ENCODE peak calls at places on chromosomes 6 and 20, in eight cellular contexts. A, E, B, W, Q, X, S and T are unnamed samples. For H3K27me3 and H3K4me1, the result is how much of the 10 kb centered on the place peaks cover.

GRCh38 chr20:44448753-44449546 is 26.7 kb upstream of the TTPAL start:
- ATAC-seq in B (no peak), A (peak), S (no peak), X (peak), Q (no peak), E (no peak), W (no peak), T (no peak)

GRCh38 chr6:45631396-45631795 is 253.7 kb upstream of the SUPT3H start:
- ATAC-seq in W (no peak), Q (no peak), A (no peak), S (no peak), B (no peak), X (no peak), E (no peak), T (no peak)

GRCh38 chr6:138477913-138478539 is 21.3 kb downstream of the NHSL1 start:
- ATAC-seq in A (no peak), E (no peak), S (no peak), W (no peak), B (no peak), Q (no peak), X (peak), T (no peak)

GRCh38 chr20:33803921-33804337 is 7.2 kb upstream of the CHMP4B start:
- ATAC-seq in S (no peak), W (peak), B (no peak), X (no peak), Q (peak), A (no peak), E (no peak), T (no peak)

GRCh38 chr20:9166153-9166780 is 97.4 kb downstream of the PLCB4 start:
- ATAC-seq in E (no peak), A (no peak), Q (no peak), S (no peak), X (no peak), W (no peak), B (no peak), T (no peak)

GRCh38 chr6:100488231-100488630 is 23.5 kb upstream of the SIM1 start:
- ATAC-seq in Q (no peak), X (peak), B (no peak), E (no peak), S (no peak), A (no peak), W (no peak), T (no peak)

GRCh38 chr6:34189806-34190503 is 44.1 kb upstream of the GRM4 start:
- ATAC-seq in S (no peak), Q (no peak), W (no peak), X (no peak), E (no peak), B (peak), A (peak), T (no peak)

GRCh38 chr6:143673638-143674037 is 4.1 kb upstream of the PHACTR2 start:
- ATAC-seq in A (no peak), Q (peak), X (no peak), E (no peak), W (no peak), B (no peak), S (peak), T (no peak)

GRCh38 chr20:32893878-32894483 is 35.3 kb downstream of the EFCAB8 start:
- ATAC-seq in W (no peak), X (no peak), B (no peak), S (peak), A (peak), E (no peak), Q (peak), T (no peak)

GRCh38 chr6:19669206-19669605 is 168.0 kb upstream of the ID4 start:
- ATAC-seq in A (no peak), E (no peak), W (no peak), S (no peak), Q (no peak), B (no peak), X (no peak), T (peak)

GRCh38 chr6:43812850-43813584 is 43.0 kb downstream of the VEGFA start:
- ATAC-seq in S (peak), W (peak), Q (peak), X (peak), B (peak), E (peak), A (no peak), T (peak)

GRCh38 chr6:161424421-161424820 is 150.6 kb upstream of the AGPAT4 start:
- ATAC-seq in B (no peak), W (peak), A (no peak), S (no peak), Q (no peak), E (no peak), X (no peak), T (no peak)

GRCh38 chr6:90811596-90812226 is 224.8 kb upstream of the MAP3K7 start:
- ATAC-seq in E (no peak), W (no peak), A (no peak), Q (peak), B (no peak), X (no peak), S (no peak), T (no peak)

GRCh38 chr20:34300809-34301586 is 2.2 kb downstream of the AHCY start:
- ATAC-seq in A (no peak), S (no peak), B (no peak), W (no peak), E (no peak), Q (no peak), X (peak), T (no peak)

GRCh38 chr6:116265081-116265829 is 11.4 kb upstream of the TSPYL4 start:
- ATAC-seq in A (no peak), S (peak), E (peak), B (no peak), Q (no peak), X (no peak), W (no peak), T (no peak)

GRCh38 chr6:138266095-138266494 is 47.8 kb upstream of the PBOV1 start:
- ATAC-seq in E (no peak), A (no peak), Q (no peak), W (no peak), X (no peak), S (no peak), B (no peak), T (no peak)

GRCh38 chr6:33738153-33738552 is 8.6 kb downstream of the IP6K3 start:
- ATAC-seq in A (no peak), W (peak), B (no peak), X (no peak), E (no peak), Q (no peak), S (no peak), T (no peak)

GRCh38 chr20:46011631-46012482 is 3.1 kb downstream of the MMP9 start:
- ATAC-seq in W (no peak), S (peak), Q (no peak), A (peak), E (no peak), X (no peak), B (no peak), T (no peak)

GRCh38 chr6:57329933-57330332 is 12.5 kb downstream of the PRIM2 start:
- ATAC-seq in E (no peak), Q (no peak), X (no peak), B (no peak), S (no peak), A (no peak), W (no peak), T (no peak)

GRCh38 chr20:23928788-23929187 is 49.2 kb upstream of the CST5 start:
- ATAC-seq in E (peak), A (peak), W (no peak), Q (no peak), X (no peak), B (peak), S (no peak), T (no peak)

GRCh38 chr6:69841862-69842261 is 24.5 kb upstream of the COL19A1 start:
- ATAC-seq in B (no peak), A (no peak), X (no peak), S (no peak), W (no peak), Q (no peak), E (no peak), T (no peak)

GRCh38 chr6:17910178-17910577 is 77.3 kb downstream of the KIF13A start:
- ATAC-seq in S (no peak), W (peak), B (no peak), Q (no peak), A (no peak), X (peak), E (no peak), T (no peak)

GRCh38 chr6:21333715-21334114 is 259.8 kb upstream of the SOX4 start:
- ATAC-seq in B (no peak), A (no peak), W (no peak), S (no peak), E (no peak), Q (no peak), X (no peak), T (no peak)

GRCh38 chr6:21331221-21331620 is 262.3 kb upstream of the SOX4 start:
- ATAC-seq in E (no peak), Q (peak), S (peak), X (no peak), B (no peak), W (no peak), A (no peak), T (peak)

GRCh38 chr6:21327326-21328140 is 266.0 kb upstream of the SOX4 start:
- ATAC-seq in W (no peak), A (no peak), Q (no peak), E (no peak), S (no peak), B (no peak), X (no peak), T (no peak)

GRCh38 chr6:21337263-21337662 is 256.3 kb upstream of the SOX4 start:
- ATAC-seq in Q (no peak), E (no peak), W (no peak), X (no peak), S (no peak), B (no peak), A (no peak), T (no peak)

DNA sequence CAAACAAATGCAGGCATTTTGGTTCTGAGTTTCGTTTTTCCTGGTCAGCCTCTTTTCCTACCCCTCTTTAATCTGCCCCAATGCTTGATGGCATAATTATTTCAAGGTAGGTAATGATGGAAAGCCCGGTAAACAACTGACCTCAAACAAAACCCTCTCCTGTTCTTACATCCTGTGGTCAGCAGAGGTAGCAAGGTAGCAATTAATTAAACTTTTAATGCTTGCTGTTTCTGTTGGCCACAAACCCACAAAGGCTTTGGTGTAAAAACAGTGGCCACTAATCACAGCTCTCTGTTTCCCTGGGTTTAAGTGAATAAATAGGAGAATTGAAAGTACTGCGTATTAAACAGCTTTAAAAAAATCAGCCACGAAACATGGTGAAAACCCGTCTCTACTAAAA is 261.5 kb upstream of the SOX4 start:
- ATAC-seq in B (no peak), S (no peak), X (no peak), W (no peak), Q (no peak), E (no peak), A (no peak), T (no peak)
- TF ChIP-seq CTCF in B (no peak), S (no peak), X (no peak), W (no peak), Q (no peak), E (no peak), A (no peak), T (no peak)

GRCh38 chr6:40753939-40754448 is 166.8 kb upstream of the LRFN2 start:
- ATAC-seq in A (no peak), B (no peak), Q (no peak), E (no peak), X (no peak), S (no peak), W (no peak), T (no peak)
- H3K27me3 ChIP-seq in A (half or more), B (under half), Q (under half), E (under half), X (under half), S (under half), W (under half), T (half or more)

GRCh38 chr20:36490191-36490590 is 51.1 kb upstream of the MYL9 start:
- ATAC-seq in X (no peak), E (no peak), B (no peak), S (no peak), A (no peak), W (no peak), Q (no peak), T (no peak)
- H3K4me1 ChIP-seq in X (under half), E (under half), B (under half), S (half or more), A (under half), W (half or more), Q (under half), T (half or more)

GRCh38 chr6:79702701-79703100 is 71.6 kb downstream of the SH3BGRL2 start:
- ATAC-seq in A (no peak), W (no peak), E (no peak), Q (no peak), S (no peak), X (no peak), B (peak), T (no peak)
- TF ChIP-seq CTCF in A (no peak), W (no peak), E (no peak), Q (no peak), S (no peak), X (no peak), B (no peak), T (no peak)

GRCh38 chr6:9745966-9746365 is 668.9 kb downstream of the TFAP2A start:
- ATAC-seq in X (no peak), S (no peak), Q (no peak), B (no peak), W (no peak), A (no peak), E (no peak), T (no peak)
- H3K27me3 ChIP-seq in X (under half), S (under half), Q (under half), B (under half), W (under half), A (under half), E (under half), T (under half)

GRCh38 chr6:7139835-7140470 is 32.2 kb downstream of the RREB1 start:
- ATAC-seq in W (no peak), Q (no peak), B (no peak), E (no peak), A (peak), S (no peak), X (peak), T (no peak)
- H3K4me1 ChIP-seq in W (half or more), Q (under half), B (half or more), E (half or more), A (half or more), S (half or more), X (half or more), T (half or more)

GRCh38 chr6:149431905-149432775 is 32.1 kb downstream of the SUMO4 start:
- ATAC-seq in A (peak), X (peak), W (peak), Q (peak), S (peak), E (peak), B (peak), T (peak)

GRCh38 chr6:149433405-149433804 is 33.3 kb downstream of the SUMO4 start:
- ATAC-seq in E (no peak), A (no peak), B (no peak), Q (no peak), X (no peak), S (no peak), W (no peak), T (no peak)

GRCh38 chr6:149428606-149429005 is 28.5 kb downstream of the SUMO4 start:
- ATAC-seq in X (no peak), B (no peak), W (no peak), A (no peak), Q (no peak), S (no peak), E (no peak), T (no peak)

GRCh38 chr6:149425754-149426153 is 25.7 kb downstream of the SUMO4 start:
- ATAC-seq in E (no peak), Q (no peak), W (no peak), B (no peak), A (no peak), X (no peak), S (no peak), T (no peak)

GRCh38 chr6:149429427-149430360 is 29.6 kb downstream of the SUMO4 start:
- ATAC-seq in Q (no peak), E (no peak), S (no peak), A (peak), W (no peak), B (no peak), X (no peak), T (no peak)
- TF ChIP-seq CTCF in Q (no peak), E (no peak), S (no peak), A (no peak), W (no peak), B (no peak), X (no peak), T (no peak)

DNA sequence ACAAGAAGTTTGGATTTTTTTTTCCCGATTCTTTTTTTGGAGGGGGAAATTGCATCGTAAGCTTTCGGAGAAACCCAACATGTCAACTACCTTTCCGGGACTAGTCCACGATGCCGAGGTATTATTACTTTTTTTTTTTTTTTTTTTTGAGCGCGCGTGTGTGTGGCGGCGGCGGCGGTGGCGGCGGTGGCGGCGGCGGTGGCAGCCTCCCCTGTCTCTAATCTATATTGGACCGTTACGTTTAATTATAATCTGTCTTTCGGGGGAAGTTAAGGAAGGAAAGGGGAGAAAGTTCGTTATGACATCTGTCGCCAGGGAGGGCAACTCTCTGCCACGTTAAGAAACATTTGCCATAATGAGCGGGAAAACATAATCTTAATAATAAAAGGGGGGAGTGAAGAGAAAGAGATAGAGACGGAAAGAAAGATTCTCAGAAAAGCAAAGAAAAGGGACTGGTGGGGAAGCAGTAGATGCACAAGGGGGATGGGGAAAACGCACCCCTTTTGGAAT is 706 bp downstream of the TFAP2D start:
- ATAC-seq in B (no peak), E (no peak), X (no peak), S (no peak), Q (no peak), W (no peak), A (no peak), T (no peak)
- H3K27me3 ChIP-seq in B (under half), E (under half), X (under half), S (half or more), Q (half or more), W (under half), A (under half), T (half or more)